ENCODE peak calls at places on chromosomes 13 and 19, in five cellular contexts. One of them, this sample, is unnamed.

GRCh38 chr13:32225494-32225931 is 89.7 kb downstream of the ZAR1L start:
- DNase-seq in NB4: no peak
- DNase-seq in endothelial cell of umbilical vein: no peak
- DNase-seq in GM12878: no peak
- DNase-seq in HCT116: no peak
- DNase-seq in this sample: no peak

GRCh38 chr13:44575741-44576395 is at the start of gene TSC22D1:
- DNase-seq in HCT116: no peak
- DNase-seq in GM12878: no peak
- DNase-seq in endothelial cell of umbilical vein: peak
- DNase-seq in NB4: peak
- DNase-seq in this sample: no peak

GRCh38 chr19:21835429-21835809 is 563 bp downstream of the ZNF43 start:
- DNase-seq in NB4: no peak
- DNase-seq in endothelial cell of umbilical vein: no peak
- DNase-seq in GM12878: no peak
- DNase-seq in HCT116: no peak
- DNase-seq in this sample: no peak

GRCh38 chr13:60226507-60226906 is 62.8 kb upstream of the DIAPH3 start:
- DNase-seq in endothelial cell of umbilical vein: peak
- DNase-seq in GM12878: no peak
- DNase-seq in HCT116: peak
- DNase-seq in NB4: peak
- DNase-seq in this sample: peak

GRCh38 chr13:32153056-32153455 is 121.5 kb downstream of the FRY start:
- DNase-seq in endothelial cell of umbilical vein: peak
- DNase-seq in NB4: no peak
- DNase-seq in GM12878: no peak
- DNase-seq in HCT116: no peak
- DNase-seq in this sample: no peak

GRCh38 chr13:73740681-73741080 is 393.5 kb downstream of the KLF12 start:
- DNase-seq in NB4: no peak
- DNase-seq in endothelial cell of umbilical vein: no peak
- DNase-seq in GM12878: no peak
- DNase-seq in HCT116: no peak
- DNase-seq in this sample: no peak

GRCh38 chr13:114296902-114297301 is 15.5 kb downstream of the UPF3A start:
- DNase-seq in NB4: no peak
- DNase-seq in HCT116: no peak
- DNase-seq in endothelial cell of umbilical vein: no peak
- DNase-seq in GM12878: no peak
- DNase-seq in this sample: no peak

GRCh38 chr19:30226464-30227070 is 145.6 kb upstream of the ZNF536 start:
- DNase-seq in NB4: no peak
- DNase-seq in GM12878: no peak
- DNase-seq in HCT116: no peak
- DNase-seq in endothelial cell of umbilical vein: no peak
- DNase-seq in this sample: no peak

GRCh38 chr13:113367771-113368170 is 3.8 kb upstream of the GRTP1 start:
- DNase-seq in endothelial cell of umbilical vein: no peak
- DNase-seq in GM12878: no peak
- DNase-seq in NB4: no peak
- DNase-seq in HCT116: no peak
- DNase-seq in this sample: no peak

GRCh38 chr19:42281175-42282035 is 12.4 kb downstream of the CIC start:
- DNase-seq in GM12878: no peak
- DNase-seq in HCT116: no peak
- DNase-seq in endothelial cell of umbilical vein: peak
- DNase-seq in NB4: peak
- DNase-seq in this sample: peak

GRCh38 chr19:1261512-1261862 is 7.6 kb upstream of the CIRBP start:
- DNase-seq in NB4: no peak
- DNase-seq in endothelial cell of umbilical vein: no peak
- DNase-seq in HCT116: no peak
- DNase-seq in GM12878: no peak
- DNase-seq in this sample: no peak

GRCh38 chr19:40229926-40230417 is 3.5 kb upstream of the CCNP start:
- DNase-seq in HCT116: no peak
- DNase-seq in NB4: no peak
- DNase-seq in endothelial cell of umbilical vein: no peak
- DNase-seq in GM12878: no peak
- DNase-seq in this sample: no peak
- TF ChIP-seq MAX in HCT116: no peak
- TF ChIP-seq MAX in NB4: no peak
- TF ChIP-seq MAX in endothelial cell of umbilical vein: no peak
- TF ChIP-seq MAX in GM12878: no peak
- TF ChIP-seq MAX in this sample: no peak

GRCh38 chr19:54030895-54031586 is 32.7 kb downstream of the VSTM1 start:
- DNase-seq in HCT116: no peak
- DNase-seq in NB4: peak
- DNase-seq in endothelial cell of umbilical vein: peak
- DNase-seq in GM12878: no peak
- DNase-seq in this sample: no peak
- TF ChIP-seq MAX in HCT116: no peak
- TF ChIP-seq MAX in NB4: peak
- TF ChIP-seq MAX in endothelial cell of umbilical vein: peak
- TF ChIP-seq MAX in GM12878: no peak
- TF ChIP-seq MAX in this sample: no peak

DNA sequence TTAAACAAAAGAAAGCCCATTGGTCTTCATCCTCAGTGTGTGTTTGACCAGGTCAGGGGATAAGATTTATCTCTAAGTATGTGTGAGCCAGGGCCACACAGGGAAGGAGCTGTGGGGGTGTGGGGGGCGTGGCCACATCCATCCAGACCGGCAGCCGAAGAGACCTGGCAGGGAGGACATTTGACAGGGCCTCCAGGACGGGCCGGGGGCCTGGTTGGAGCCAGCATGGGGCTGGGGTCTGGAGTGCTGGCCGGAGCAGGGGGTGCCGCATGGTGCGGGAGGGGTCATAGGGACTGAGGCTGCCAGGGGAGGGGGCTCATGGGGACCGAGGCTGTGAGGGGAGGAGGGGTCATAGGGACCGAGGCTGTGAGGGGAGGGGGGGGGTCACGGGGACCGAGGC is 20.4 kb upstream of the GNA15 start:
- DNase-seq in NB4: no peak
- DNase-seq in GM12878: no peak
- DNase-seq in endothelial cell of umbilical vein: no peak
- DNase-seq in HCT116: no peak
- DNase-seq in this sample: no peak
- TF ChIP-seq MAX in NB4: no peak
- TF ChIP-seq MAX in GM12878: no peak
- TF ChIP-seq MAX in endothelial cell of umbilical vein: no peak
- TF ChIP-seq MAX in HCT116: no peak
- TF ChIP-seq MAX in this sample: no peak

GRCh38 chr13:52642131-52642530 is at the start of gene HNRNPA1L2:
- DNase-seq in NB4: no peak
- DNase-seq in GM12878: no peak
- DNase-seq in endothelial cell of umbilical vein: no peak
- DNase-seq in HCT116: no peak
- DNase-seq in this sample: no peak
- TF ChIP-seq MAX in NB4: no peak
- TF ChIP-seq MAX in GM12878: no peak
- TF ChIP-seq MAX in endothelial cell of umbilical vein: no peak
- TF ChIP-seq MAX in HCT116: no peak
- TF ChIP-seq MAX in this sample: no peak

This sample was measured in HepG2.